ENCODE peak calls at places on chromosome 3, in nine cellular contexts. I is astrocyte, H is HL-60, C is AG10803, D is RWPE2, W is colonic mucosa, G is MM.1S, J is tibial nerve, L is breast epithelium. A is an unnamed sample.
A peak's percentile ranks its signal among the peaks of the same experiment; 100 is the strongest.

GRCh38 chr3:40398346-40398745 is 11.4 kb downstream of the ENTPD3 start:
- DNase-seq in I (no peak), H (no peak), C (no peak), D (no peak), W (no peak), G (no peak), J (no peak), L (no peak), A (no peak)

GRCh38 chr3:175605851-175606250 is 746.7 kb downstream of the NAALADL2 start:
- DNase-seq in I (peak; percentile 20), H (no peak), C (no peak), D (no peak), W (no peak), G (no peak), J (no peak), L (no peak), A (no peak)

GRCh38 chr3:161197855-161198836 is 23.0 kb upstream of the NMD3 start:
- DNase-seq in I (peak; percentile 36), H (no peak), C (no peak), D (no peak), W (no peak), G (no peak), J (no peak), L (no peak), A (no peak)

GRCh38 chr3:177199206-177199765 is 2.0 kb upstream of the TBL1XR1 start:
- DNase-seq in I (no peak), H (no peak), C (no peak), D (no peak), W (no peak), G (peak; percentile 60), J (no peak), L (no peak), A (no peak)

GRCh38 chr3:123778525-123778924 is 105.6 kb downstream of the MYLK start:
- DNase-seq in I (no peak), H (no peak), C (no peak), D (no peak), W (no peak), G (no peak), J (no peak), L (no peak), A (no peak)

GRCh38 chr3:50126287-50127211 is 28.6 kb upstream of the SEMA3F start:
- DNase-seq in I (peak; percentile 23), H (no peak), C (peak; percentile 63), D (no peak), W (no peak), G (no peak), J (no peak), L (no peak), A (peak; percentile 47)

GRCh38 chr3:71360694-71361093 is 222.8 kb downstream of the FOXP1 start:
- DNase-seq in I (no peak), H (no peak), C (no peak), D (no peak), W (no peak), G (no peak), J (no peak), L (no peak), A (no peak)

GRCh38 chr3:164459526-164460151 is 618.7 kb downstream of the SI start:
- DNase-seq in I (no peak), H (no peak), C (no peak), D (no peak), W (no peak), G (no peak), J (no peak), L (no peak), A (no peak)

GRCh38 chr3:59818033-59818936 is 768.5 kb upstream of the CFAP20DC start:
- DNase-seq in I (peak; percentile 98), H (no peak), C (peak; percentile 97), D (peak; percentile 89), W (peak; percentile 78), G (no peak), J (peak; percentile 86), L (peak; percentile 75), A (peak; percentile 97)

GRCh38 chr3:192892981-192893827 is 24.5 kb downstream of the MB21D2 start:
- DNase-seq in I (peak; percentile 98), H (no peak), C (peak; percentile 90), D (peak; percentile 72), W (peak; percentile 27), G (peak; percentile 98), J (peak; percentile 21), L (peak; percentile 61), A (peak; percentile 90)

GRCh38 chr3:62811119-62811518 is 64.1 kb downstream of the CADPS start:
- DNase-seq in I (no peak), H (no peak), C (no peak), D (no peak), W (no peak), G (no peak), J (no peak), L (no peak), A (no peak)

GRCh38 chr3:189947948-189948723 is 172.6 kb downstream of the P3H2 start:
- DNase-seq in I (no peak), H (no peak), C (peak; percentile 35), D (no peak), W (peak; percentile 46), G (peak; percentile 45), J (no peak), L (no peak), A (peak; percentile 73)

GRCh38 chr3:125080077-125080476 is 24.3 kb upstream of the HEG1 start:
- DNase-seq in I (no peak), H (no peak), C (no peak), D (no peak), W (no peak), G (no peak), J (no peak), L (no peak), A (no peak)

GRCh38 chr3:124567168-124567567 is 163.1 kb upstream of the UMPS start:
- DNase-seq in I (no peak), H (no peak), C (no peak), D (no peak), W (no peak), G (no peak), J (no peak), L (no peak), A (no peak)

GRCh38 chr3:185145511-185145910 is 7.3 kb downstream of the C3orf70 start:
- DNase-seq in I (no peak), H (no peak), C (no peak), D (no peak), W (no peak), G (no peak), J (no peak), L (no peak), A (no peak)

GRCh38 chr3:124780767-124781485 is 50.7 kb downstream of the UMPS start:
- DNase-seq in I (peak; percentile 78), H (no peak), C (peak; percentile 91), D (no peak), W (peak; percentile 40), G (no peak), J (peak; percentile 60), L (peak; percentile 84), A (no peak)

GRCh38 chr3:10286596-10287295 is 6.0 kb downstream of the GHRL start:
- DNase-seq in I (peak; percentile 68), H (no peak), C (peak; percentile 11), D (peak; percentile 35), W (no peak), G (peak; percentile 37), J (no peak), L (no peak), A (peak; percentile 83)
- TF ChIP-seq CTCF in I (peak; percentile 53), H (no peak), C (no peak), D (no peak), W (no peak), G (peak; percentile 42), J (no peak), L (no peak), A (peak; percentile 53)

GRCh38 chr3:151159806-151160205 is 43.2 kb downstream of the GPR171 start:
- DNase-seq in I (no peak), H (no peak), C (no peak), D (no peak), W (no peak), G (no peak), J (no peak), L (no peak), A (no peak)

GRCh38 chr3:151155409-151156128 is 47.4 kb downstream of the GPR171 start:
- DNase-seq in I (no peak), H (no peak), C (no peak), D (no peak), W (no peak), G (no peak), J (no peak), L (no peak), A (no peak)

GRCh38 chr3:151156618-151157216 is 46.3 kb downstream of the GPR171 start:
- DNase-seq in I (peak; percentile 38), H (peak; percentile 38), C (peak; percentile 50), D (no peak), W (peak; percentile 38), G (peak; percentile 81), J (no peak), L (no peak), A (peak; percentile 75)

GRCh38 chr3:151152626-151153025 is 50.4 kb downstream of the GPR171 start:
- DNase-seq in I (no peak), H (no peak), C (no peak), D (no peak), W (no peak), G (no peak), J (no peak), L (no peak), A (no peak)

GRCh38 chr3:151154566-151154965 is 48.5 kb downstream of the GPR171 start:
- DNase-seq in I (no peak), H (no peak), C (no peak), D (no peak), W (no peak), G (no peak), J (no peak), L (no peak), A (no peak)
- TF ChIP-seq CTCF in I (no peak), H (no peak), C (no peak), D (no peak), W (no peak), G (no peak), J (no peak), L (no peak), A (no peak)

DNA sequence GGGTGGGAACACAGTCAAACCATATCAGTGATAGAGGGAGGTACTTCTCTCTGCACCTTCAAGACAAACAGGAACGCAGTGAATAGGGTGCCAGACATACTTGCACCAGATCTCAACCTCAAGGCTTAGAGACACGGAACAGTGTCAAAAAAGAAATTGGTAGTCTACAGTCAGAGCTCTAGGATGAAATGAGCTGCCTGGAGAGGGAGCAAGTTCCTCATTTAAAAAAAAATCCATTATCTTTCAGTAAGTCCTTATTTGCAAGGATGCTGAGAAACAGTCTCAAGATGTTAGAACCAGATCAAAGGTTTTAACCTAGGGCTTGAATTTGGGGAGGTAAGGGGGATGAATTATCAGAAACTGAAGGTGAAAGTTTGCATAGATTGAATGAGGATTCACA is 20.2 kb upstream of the LMCD1 start:
- DNase-seq in I (no peak), H (no peak), C (peak; percentile 31), D (no peak), W (no peak), G (no peak), J (no peak), L (no peak), A (no peak)
- TF ChIP-seq CTCF in I (no peak), H (no peak), C (peak; percentile 21), D (no peak), W (no peak), G (no peak), J (no peak), L (no peak), A (no peak)

DNA sequence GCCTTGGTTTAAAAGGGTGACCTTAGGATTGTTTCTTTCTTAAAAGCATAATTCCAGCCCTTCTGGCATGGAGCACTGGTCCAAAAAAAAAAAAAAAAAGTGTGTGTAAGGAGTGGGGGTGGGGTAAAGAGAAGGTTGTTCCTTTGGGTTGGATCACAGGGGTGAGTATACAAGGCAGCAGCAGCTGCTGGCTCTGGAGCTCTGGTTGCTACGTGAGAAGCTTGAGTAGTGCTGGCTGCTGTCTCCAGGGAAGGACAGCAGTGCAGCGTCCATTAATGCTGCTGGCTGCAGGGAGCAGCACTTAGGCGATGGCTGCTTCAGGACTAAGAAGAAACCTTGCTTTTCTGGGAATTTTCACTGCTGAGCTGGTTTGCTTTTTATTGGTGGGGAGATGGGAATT is 2.3 kb downstream of the SETD5 start:
- DNase-seq in I (peak; percentile 89), H (no peak), C (peak; percentile 96), D (peak; percentile 72), W (peak; percentile 69), G (peak; percentile 23), J (peak; percentile 42), L (peak; percentile 66), A (peak; percentile 84)
- TF ChIP-seq CTCF in I (no peak), H (no peak), C (peak; percentile 31), D (no peak), W (no peak), G (no peak), J (no peak), L (no peak), A (no peak)

A was measured in MCF 10A.